ENCODE peak calls at places on chromosomes 13 and 19, in nine cellular contexts. Q is lower lobe of right lung, O is right atrium auricular region, M is heart right ventricle, E is neural progenitor cell, S is IMR-90, N is WERI-Rb-1, Z is mucosa of descending colon, K is HCT116. D is an unnamed sample. For H3K36me3, the result is how much of the 10 kb centered on the place peaks cover.

GRCh38 chr19:1524972-1525325 is 1.1 kb downstream of the PLK5 start:
- DNase-seq in Q (no peak), O (no peak), M (no peak), E (no peak), S (no peak), N (no peak), Z (no peak), K (no peak), D (no peak)

GRCh38 chr13:44322928-44323327 is 50.7 kb upstream of the SERP2 start:
- DNase-seq in Q (no peak), O (no peak), M (no peak), E (no peak), S (no peak), N (no peak), Z (no peak), K (no peak), D (no peak)

GRCh38 chr19:39765091-39766076 is 13.3 kb upstream of the LEUTX start:
- DNase-seq in Q (peak), O (no peak), M (no peak), E (peak), S (peak), N (peak), Z (no peak), K (peak), D (no peak)

GRCh38 chr19:49133621-49134454 is 14.5 kb downstream of the PPFIA3 start:
- DNase-seq in Q (peak), O (no peak), M (peak), E (peak), S (peak), N (no peak), Z (peak), K (no peak), D (peak)

GRCh38 chr13:81058916-81059290 is 718.0 kb upstream of the SPRY2 start:
- DNase-seq in Q (no peak), O (no peak), M (no peak), E (no peak), S (no peak), N (no peak), Z (no peak), K (no peak), D (no peak)

GRCh38 chr13:100707818-100708740 is 33.5 kb upstream of the TMTC4 start:
- DNase-seq in Q (no peak), O (no peak), M (no peak), E (no peak), S (no peak), N (no peak), Z (no peak), K (no peak), D (no peak)

GRCh38 chr13:75715598-75716523 is 79.7 kb downstream of the LMO7 start:
- DNase-seq in Q (no peak), O (no peak), M (no peak), E (no peak), S (no peak), N (no peak), Z (no peak), K (no peak), D (no peak)

GRCh38 chr13:112968380-112968909 is 569 bp upstream of the MCF2L start:
- DNase-seq in Q (peak), O (no peak), M (peak), E (peak), S (no peak), N (no peak), Z (peak), K (no peak), D (peak)

GRCh38 chr13:49651775-49652690 is 23.7 kb downstream of the ARL11 start:
- DNase-seq in Q (no peak), O (no peak), M (no peak), E (no peak), S (no peak), N (peak), Z (no peak), K (no peak), D (no peak)

GRCh38 chr19:42441047-42441440 is 1.7 kb downstream of the CXCL17 start:
- DNase-seq in Q (no peak), O (no peak), M (no peak), E (no peak), S (no peak), N (no peak), Z (no peak), K (no peak), D (no peak)

GRCh38 chr19:16261584-16262370 is 62.8 kb upstream of the KLF2 start:
- DNase-seq in Q (no peak), O (no peak), M (no peak), E (no peak), S (no peak), N (no peak), Z (no peak), K (no peak), D (no peak)

GRCh38 chr19:10936661-10937084 is 8.1 kb downstream of the TIMM29 start:
- DNase-seq in Q (no peak), O (no peak), M (no peak), E (peak), S (peak), N (peak), Z (no peak), K (peak), D (no peak)

GRCh38 chr13:30898721-30899188 is 7.3 kb upstream of the MEDAG start:
- DNase-seq in Q (no peak), O (peak), M (no peak), E (no peak), S (peak), N (no peak), Z (no peak), K (no peak), D (no peak)

GRCh38 chr19:11673608-11674041 is 65.1 kb downstream of the ZNF823 start:
- DNase-seq in Q (peak), O (peak), M (peak), E (peak), S (peak), N (peak), Z (no peak), K (no peak), D (peak)

GRCh38 chr19:35671818-35672217 is 5.5 kb downstream of the UPK1A start:
- DNase-seq in Q (no peak), O (no peak), M (no peak), E (no peak), S (no peak), N (no peak), Z (no peak), K (no peak), D (no peak)

GRCh38 chr19:16336571-16336970 is 11.9 kb downstream of the KLF2 start:
- DNase-seq in Q (no peak), O (no peak), M (no peak), E (no peak), S (peak), N (no peak), Z (no peak), K (no peak), D (no peak)

GRCh38 chr19:48551437-48552302 is at the start of gene SULT2B1:
- DNase-seq in Q (peak), O (no peak), M (no peak), E (no peak), S (no peak), N (no peak), Z (peak), K (no peak), D (peak)

GRCh38 chr19:8611890-8612806 is 1.6 kb upstream of the ADAMTS10 start:
- DNase-seq in Q (no peak), O (peak), M (peak), E (no peak), S (peak), N (no peak), Z (peak), K (no peak), D (no peak)

GRCh38 chr19:49336482-49337266 is 1.5 kb downstream of the CD37 start:
- DNase-seq in Q (no peak), O (no peak), M (no peak), E (no peak), S (no peak), N (no peak), Z (no peak), K (no peak), D (peak)

GRCh38 chr13:20528451-20528850 is 2.8 kb upstream of the CRYL1 start:
- DNase-seq in Q (no peak), O (no peak), M (no peak), E (no peak), S (no peak), N (no peak), Z (no peak), K (no peak), D (no peak)

GRCh38 chr19:51564791-51565190 is 6.3 kb upstream of the ZNF175 start:
- DNase-seq in Q (no peak), O (no peak), M (no peak), E (no peak), S (no peak), N (no peak), Z (no peak), K (no peak), D (no peak)

GRCh38 chr13:90414691-90415596 is 932.5 kb upstream of the MIR17HG start:
- DNase-seq in Q (no peak), O (no peak), M (no peak), E (no peak), S (peak), N (no peak), Z (no peak), K (peak), D (no peak)

GRCh38 chr19:28428644-28429348 is 784.2 kb downstream of the UQCRFS1 start:
- DNase-seq in Q (no peak), O (no peak), M (no peak), E (no peak), S (no peak), N (no peak), Z (no peak), K (no peak), D (no peak)

GRCh38 chr13:83622422-83622784 is 259.9 kb downstream of the SLITRK1 start:
- DNase-seq in Q (no peak), O (no peak), M (no peak), E (no peak), S (peak), N (no peak), Z (no peak), K (no peak), D (no peak)

GRCh38 chr13:98992355-98992754 is 14.5 kb upstream of the DOCK9 start:
- DNase-seq in Q (no peak), O (no peak), M (no peak), E (no peak), S (peak), N (no peak), Z (no peak), K (no peak), D (no peak)

GRCh38 chr19:48975947-48976847 is 11.1 kb downstream of the FTL start:
- DNase-seq in Q (no peak), O (no peak), M (no peak), E (peak), S (no peak), N (peak), Z (no peak), K (no peak), D (no peak)

GRCh38 chr19:52585101-52585500 is 15.0 kb downstream of the ZNF701 start:
- DNase-seq in Q (no peak), O (no peak), M (peak), E (no peak), S (no peak), N (no peak), Z (no peak), K (no peak), D (no peak)

GRCh38 chr13:88377852-88378251 is 706.7 kb downstream of the SLITRK5 start:
- DNase-seq in Q (no peak), O (no peak), M (no peak), E (no peak), S (no peak), N (no peak), Z (no peak), K (no peak), D (no peak)

GRCh38 chr13:40667622-40667978 is 1.2 kb upstream of the FOXO1 start:
- DNase-seq in Q (no peak), O (no peak), M (peak), E (peak), S (no peak), N (no peak), Z (peak), K (no peak), D (no peak)

GRCh38 chr19:51076602-51077213 is 6.0 kb downstream of the KLK14 start:
- DNase-seq in Q (no peak), O (no peak), M (no peak), E (no peak), S (no peak), N (no peak), Z (no peak), K (no peak), D (no peak)

GRCh38 chr13:44211753-44212152 is 161.9 kb upstream of the SERP2 start:
- DNase-seq in Q (no peak), O (no peak), M (no peak), E (no peak), S (no peak), N (no peak), Z (no peak), K (no peak), D (no peak)

GRCh38 chr13:60164490-60164889 is 762 bp upstream of the DIAPH3 start:
- DNase-seq in Q (no peak), O (no peak), M (no peak), E (peak), S (peak), N (no peak), Z (no peak), K (no peak), D (no peak)

GRCh38 chr19:48239582-48240141 is 16.1 kb downstream of the CARD8 start:
- DNase-seq in Q (no peak), O (no peak), M (no peak), E (no peak), S (peak), N (no peak), Z (no peak), K (no peak), D (no peak)

GRCh38 chr19:16886305-16886880 is 2.4 kb upstream of the F2RL3 start:
- DNase-seq in Q (peak), O (peak), M (peak), E (no peak), S (peak), N (no peak), Z (no peak), K (no peak), D (peak)

GRCh38 chr13:110942248-110942981 is 27.5 kb upstream of the ANKRD10 start:
- DNase-seq in Q (no peak), O (no peak), M (no peak), E (no peak), S (peak), N (no peak), Z (no peak), K (no peak), D (no peak)

GRCh38 chr19:13100871-13101589 is 1.6 kb downstream of the LYL1 start:
- DNase-seq in Q (no peak), O (no peak), M (no peak), E (no peak), S (no peak), N (no peak), Z (peak), K (no peak), D (no peak)

GRCh38 chr19:13102666-13103584 is at the start of gene LYL1:
- DNase-seq in Q (peak), O (peak), M (peak), E (peak), S (no peak), N (no peak), Z (peak), K (no peak), D (peak)

GRCh38 chr19:13101590-13102415 is 855 bp downstream of the LYL1 start:
- DNase-seq in Q (no peak), O (no peak), M (no peak), E (no peak), S (no peak), N (no peak), Z (no peak), K (no peak), D (no peak)

GRCh38 chr19:13103585-13103923 is 896 bp upstream of the LYL1 start:
- DNase-seq in Q (peak), O (no peak), M (no peak), E (no peak), S (no peak), N (no peak), Z (no peak), K (no peak), D (no peak)

GRCh38 chr19:13102416-13102665 is 317 bp downstream of the LYL1 start:
- DNase-seq in Q (no peak), O (no peak), M (no peak), E (no peak), S (no peak), N (no peak), Z (no peak), K (no peak), D (no peak)
- H3K4me3 ChIP-seq in Q (peak), O (peak), M (peak), E (peak), S (no peak), N (no peak), Z (no peak), K (peak), D (peak)

DNA sequence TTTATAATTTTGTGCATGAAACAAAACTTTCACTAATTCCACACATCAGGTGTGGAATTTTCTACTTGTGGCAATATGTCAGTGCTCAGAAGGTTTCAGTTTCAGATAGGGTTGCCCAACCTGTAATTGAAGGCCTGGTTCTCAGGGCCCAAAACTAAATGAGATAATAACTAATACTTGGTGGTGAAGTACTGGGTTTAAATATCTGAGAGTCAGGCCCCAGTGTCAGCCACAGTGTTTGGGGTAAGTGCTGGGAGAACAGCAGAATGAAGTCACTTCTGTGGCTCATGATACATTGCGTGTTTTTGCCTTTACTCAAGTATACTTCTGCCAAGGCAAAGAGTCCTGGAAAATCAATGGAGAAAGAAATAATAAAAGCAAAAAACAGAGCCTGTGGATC is 5.6 kb downstream of the SAFB start:
- DNase-seq in Q (no peak), O (no peak), M (no peak), E (no peak), S (peak), N (no peak), Z (no peak), K (no peak), D (no peak)
- H3K36me3 ChIP-seq in Q (half or more), O (half or more), M (half or more), E (under half), S (under half), N (half or more), Z (under half), K (half or more), D (under half)

GRCh38 chr13:47139519-47139918 is 242.7 kb upstream of the HTR2A start:
- DNase-seq in Q (no peak), O (no peak), M (no peak), E (no peak), S (no peak), N (no peak), Z (no peak), K (no peak), D (no peak)

GRCh38 chr13:47133024-47133445 is 236.2 kb upstream of the HTR2A start:
- DNase-seq in Q (no peak), O (no peak), M (no peak), E (no peak), S (no peak), N (no peak), Z (no peak), K (no peak), D (no peak)

GRCh38 chr13:47134939-47135489 is 238.2 kb upstream of the HTR2A start:
- DNase-seq in Q (no peak), O (no peak), M (no peak), E (no peak), S (no peak), N (no peak), Z (no peak), K (no peak), D (no peak)

GRCh38 chr13:47136659-47136975 is 239.8 kb upstream of the HTR2A start:
- DNase-seq in Q (no peak), O (no peak), M (no peak), E (no peak), S (no peak), N (no peak), Z (no peak), K (no peak), D (no peak)

GRCh38 chr13:47135800-47136658 is 239.2 kb upstream of the HTR2A start:
- DNase-seq in Q (no peak), O (no peak), M (no peak), E (no peak), S (no peak), N (no peak), Z (no peak), K (no peak), D (no peak)
- TF ChIP-seq CTCF in Q (no peak), O (no peak), M (no peak), E (no peak), S (no peak), N (no peak), Z (no peak), K (no peak), D (no peak)

GRCh38 chr19:13098291-13099072 is 4.2 kb downstream of the LYL1 start:
- DNase-seq in Q (peak), O (no peak), M (peak), E (peak), S (no peak), N (no peak), Z (peak), K (no peak), D (no peak)
- H3K4me3 ChIP-seq in Q (peak), O (peak), M (peak), E (no peak), S (no peak), N (no peak), Z (no peak), K (no peak), D (peak)

GRCh38 chr13:29897102-29897501 is 46.7 kb upstream of the UBL3 start:
- DNase-seq in Q (no peak), O (no peak), M (no peak), E (no peak), S (no peak), N (no peak), Z (no peak), K (no peak), D (no peak)

GRCh38 chr13:29887651-29888050 is 37.2 kb upstream of the UBL3 start:
- DNase-seq in Q (no peak), O (no peak), M (no peak), E (no peak), S (no peak), N (no peak), Z (no peak), K (no peak), D (no peak)

GRCh38 chr13:29893438-29893837 is 43.0 kb upstream of the UBL3 start:
- DNase-seq in Q (no peak), O (no peak), M (no peak), E (no peak), S (peak), N (no peak), Z (no peak), K (no peak), D (no peak)

GRCh38 chr13:29888306-29888705 is 37.9 kb upstream of the UBL3 start:
- DNase-seq in Q (no peak), O (no peak), M (no peak), E (no peak), S (peak), N (no peak), Z (no peak), K (no peak), D (no peak)

DNA sequence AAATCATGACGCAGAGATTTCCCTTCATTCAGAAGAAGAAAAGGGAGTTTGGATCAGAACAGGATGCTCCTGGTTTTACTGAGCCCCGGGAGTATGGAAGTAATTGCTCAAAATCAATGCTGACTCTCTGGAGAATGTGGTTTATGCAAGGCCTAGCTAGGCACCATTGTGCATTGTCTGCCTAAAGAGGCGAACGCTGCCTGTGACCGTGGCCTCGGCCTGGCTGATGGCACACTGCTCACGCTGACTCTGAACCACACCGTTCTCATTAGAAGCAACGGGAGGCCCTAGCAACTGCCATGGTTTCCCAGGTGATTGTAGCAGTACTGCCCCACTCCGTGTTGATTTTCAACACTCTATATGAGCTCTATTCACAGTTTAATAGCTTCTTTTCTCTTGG is 41.7 kb upstream of the UBL3 start:
- DNase-seq in Q (no peak), O (no peak), M (no peak), E (no peak), S (no peak), N (no peak), Z (no peak), K (no peak), D (no peak)
- H3K36me3 ChIP-seq in Q (under half), O (under half), M (under half), E (under half), S (under half), N (under half), Z (under half), K (under half), D (under half)

GRCh38 chr19:13959962-13960862 is 7.9 kb downstream of the DCAF15 start:
- DNase-seq in Q (no peak), O (no peak), M (no peak), E (peak), S (no peak), N (peak), Z (no peak), K (no peak), D (no peak)
- TF ChIP-seq CTCF in Q (peak), O (no peak), M (no peak), E (peak), S (peak), N (peak), Z (no peak), K (peak), D (peak)

DNA sequence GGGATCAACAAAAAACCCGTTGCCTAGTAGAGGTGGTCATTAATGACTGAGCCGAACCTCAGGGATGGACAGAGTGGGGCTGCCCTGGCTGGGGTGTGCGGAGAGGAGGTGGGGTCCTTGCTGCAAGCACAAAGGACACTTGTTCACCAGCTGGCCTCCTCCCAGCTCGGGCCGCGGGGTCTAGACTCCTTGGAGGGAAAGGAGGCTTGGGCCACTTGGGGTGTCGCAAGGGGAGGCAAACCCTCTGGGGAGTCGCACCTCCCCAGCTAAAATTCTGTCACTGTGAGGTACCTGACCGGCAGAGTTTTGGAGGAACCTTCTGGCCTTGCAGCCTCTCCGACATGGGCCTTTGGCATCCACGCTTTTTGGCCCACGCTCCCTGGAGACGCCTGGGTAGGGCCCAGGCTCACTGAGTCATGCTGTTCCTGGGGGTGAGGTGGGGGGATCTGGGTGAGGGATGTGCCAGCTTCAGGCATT is 8.2 kb downstream of the KLHL26 start:
- DNase-seq in Q (no peak), O (no peak), M (no peak), E (no peak), S (no peak), N (no peak), Z (no peak), K (no peak), D (no peak)
- H3K4me3 ChIP-seq in Q (no peak), O (peak), M (peak), E (no peak), S (no peak), N (no peak), Z (no peak), K (no peak), D (no peak)